ENCODE peak calls at places on chromosomes 6 and 20, in nine cellular contexts. P, C, Q, M, J, B, U, E and G are unnamed samples.

GRCh38 chr6:138278326-138278725 is 60.0 kb upstream of the PBOV1 start:
- DNase-seq in U (peak), C (peak), P (no peak), B (no peak), J (no peak), E (peak), Q (no peak), M (peak), G (no peak)

GRCh38 chr20:34547844-34548613 is 10.5 kb upstream of the MAP1LC3A start:
- DNase-seq in C (no peak), M (no peak), U (no peak), P (no peak), E (no peak), B (no peak), J (no peak), Q (no peak), G (no peak)

GRCh38 chr6:47188588-47189021 is 121.1 kb downstream of the TNFRSF21 start:
- DNase-seq in E (no peak), P (no peak), U (no peak), M (peak), Q (peak), B (no peak), J (no peak), C (peak), G (peak)

GRCh38 chr6:99219788-99220187 is 129.7 kb downstream of the FAXC start:
- DNase-seq in M (no peak), U (peak), B (no peak), C (no peak), E (peak), J (no peak), P (no peak), Q (no peak), G (no peak)

GRCh38 chr6:112879920-112880413 is 532.8 kb downstream of the RFPL4B start:
- DNase-seq in M (peak), P (peak), U (peak), Q (peak), B (peak), E (peak), C (no peak), J (no peak), G (peak)

GRCh38 chr6:137271245-137272183 is 52.3 kb upstream of the IFNGR1 start:
- DNase-seq in M (peak), C (peak), E (peak), U (no peak), Q (no peak), B (no peak), P (no peak), J (no peak), G (peak)

GRCh38 chr6:3960754-3961361 is 111.7 kb downstream of the FAM50B start:
- DNase-seq in Q (no peak), J (no peak), C (peak), B (no peak), M (peak), U (no peak), E (no peak), P (no peak), G (no peak)

GRCh38 chr6:130453230-130453629 is 87.4 kb downstream of the TMEM200A start:
- DNase-seq in M (peak), U (no peak), B (no peak), C (peak), Q (no peak), P (no peak), E (peak), J (no peak), G (peak)

GRCh38 chr6:35070111-35070510 is 71.0 kb downstream of the TCP11 start:
- DNase-seq in C (no peak), J (no peak), E (no peak), U (no peak), B (no peak), P (no peak), Q (no peak), M (no peak), G (no peak)

GRCh38 chr20:61874421-61875068 is 191.1 kb downstream of the TAF4 start:
- DNase-seq in P (no peak), J (no peak), U (peak), M (peak), E (no peak), B (no peak), Q (no peak), C (peak), G (no peak)

GRCh38 chr6:131023834-131024504 is 39.1 kb downstream of the EPB41L2 start:
- DNase-seq in Q (no peak), E (no peak), C (peak), J (no peak), M (peak), B (no peak), U (no peak), P (no peak), G (peak)

GRCh38 chr6:107361568-107362270 is 97.6 kb downstream of the PDSS2 start:
- DNase-seq in B (no peak), C (peak), U (no peak), E (no peak), J (peak), M (peak), Q (no peak), P (no peak), G (peak)

GRCh38 chr20:63483834-63484233 is 11.4 kb upstream of the KCNQ2 start:
- DNase-seq in B (no peak), P (no peak), M (no peak), E (no peak), C (no peak), Q (no peak), J (no peak), U (no peak), G (no peak)

GRCh38 chr6:53048431-53049195 is 16.6 kb upstream of the FBXO9 start:
- DNase-seq in E (peak), Q (no peak), J (peak), B (no peak), P (no peak), M (peak), C (peak), U (no peak), G (peak)

GRCh38 chr6:22605736-22606135 is 36.4 kb downstream of the HDGFL1 start:
- DNase-seq in J (no peak), U (no peak), Q (no peak), C (peak), B (no peak), P (no peak), E (no peak), M (no peak), G (no peak)

GRCh38 chr6:71619836-71620235 is 266.5 kb upstream of the RIMS1 start:
- DNase-seq in Q (no peak), E (no peak), M (no peak), P (no peak), J (no peak), B (no peak), U (no peak), C (no peak), G (peak)

GRCh38 chr6:69494595-69494994 is 302.2 kb downstream of the LMBRD1 start:
- DNase-seq in P (no peak), B (no peak), M (no peak), Q (no peak), C (no peak), U (no peak), E (no peak), J (no peak), G (no peak)

GRCh38 chr6:169345198-169345597 is 91.6 kb upstream of the THBS2 start:
- DNase-seq in M (no peak), C (no peak), Q (no peak), E (no peak), B (no peak), P (no peak), J (no peak), U (no peak), G (no peak)

GRCh38 chr6:3559561-3559960 is 102.7 kb upstream of the SLC22A23 start:
- DNase-seq in J (no peak), Q (no peak), E (no peak), C (no peak), P (no peak), U (no peak), B (no peak), M (no peak), G (no peak)

GRCh38 chr6:133254552-133255228 is 13.5 kb downstream of the EYA4 start:
- DNase-seq in B (no peak), Q (no peak), U (no peak), E (no peak), M (peak), C (peak), J (no peak), P (no peak), G (no peak)

GRCh38 chr6:104771258-104771832 is 88.4 kb downstream of the HACE1 start:
- DNase-seq in U (no peak), E (peak), M (peak), B (no peak), P (no peak), J (no peak), Q (no peak), C (peak), G (peak)

GRCh38 chr6:97669191-97669651 is 386.2 kb upstream of the MMS22L start:
- DNase-seq in M (peak), C (peak), U (peak), E (peak), B (peak), J (no peak), P (no peak), Q (no peak), G (peak)

GRCh38 chr6:159097256-159097655 is 52.5 kb upstream of the TAGAP start:
- DNase-seq in M (no peak), P (no peak), C (no peak), E (no peak), B (no peak), J (no peak), U (no peak), Q (no peak), G (no peak)

GRCh38 chr6:23339268-23339667 is 769.9 kb downstream of the HDGFL1 start:
- DNase-seq in E (no peak), Q (no peak), J (no peak), M (no peak), U (no peak), B (no peak), C (no peak), P (no peak), G (no peak)

GRCh38 chr6:44039191-44039719 is 88.0 kb downstream of the MRPL14 start:
- DNase-seq in P (peak), B (peak), U (no peak), C (no peak), Q (no peak), M (no peak), J (no peak), E (no peak), G (no peak)

GRCh38 chr6:126631343-126631742 is 291.4 kb downstream of the CENPW start:
- DNase-seq in Q (no peak), P (no peak), B (no peak), J (no peak), M (no peak), E (no peak), C (no peak), U (no peak), G (no peak)

GRCh38 chr20:43800186-43800585 is 73.4 kb upstream of the GTSF1L start:
- DNase-seq in E (no peak), M (no peak), P (no peak), J (no peak), U (no peak), C (no peak), B (no peak), Q (no peak), G (no peak)

GRCh38 chr6:158068156-158068892 is 86.7 kb downstream of the SYNJ2 start:
- DNase-seq in Q (no peak), E (no peak), U (no peak), P (no peak), B (no peak), J (no peak), C (no peak), M (no peak), G (no peak)

DNA sequence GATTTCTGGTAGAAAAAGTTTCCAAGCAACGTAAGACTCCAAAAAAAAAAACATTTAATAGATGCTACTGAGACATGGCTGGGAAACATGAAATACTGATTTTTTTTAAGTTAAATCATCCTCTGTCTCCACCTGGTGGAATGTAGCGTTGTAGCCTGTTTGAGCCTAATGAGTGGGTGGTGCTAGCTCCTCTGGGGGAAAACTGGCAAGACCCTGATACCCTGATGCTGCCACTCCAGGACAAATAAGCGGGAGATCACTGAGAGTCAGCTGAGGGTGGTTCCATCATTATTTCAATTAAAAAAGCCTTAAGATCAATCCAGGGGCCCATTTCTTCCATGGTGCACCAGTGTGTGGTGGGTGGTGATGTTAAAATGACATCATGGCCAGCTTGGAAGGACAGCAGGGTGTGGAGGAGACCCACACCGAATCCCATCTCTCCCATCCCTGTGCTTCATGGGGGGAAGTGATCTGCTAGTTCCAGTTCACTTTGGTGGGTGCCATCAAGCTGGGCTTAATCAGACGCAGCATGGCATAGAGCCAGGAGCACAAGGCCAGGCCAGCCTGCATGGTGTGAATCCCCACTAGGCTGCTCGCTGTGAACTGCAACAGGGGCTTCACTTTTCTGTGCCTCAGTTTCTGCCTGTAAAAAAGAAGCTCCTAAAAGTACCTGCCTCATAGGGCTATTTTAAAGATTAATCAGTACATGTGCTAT is 12.8 kb upstream of the MRPS10 start:
- DNase-seq in C (peak), J (no peak), M (no peak), P (no peak), U (no peak), E (no peak), B (no peak), Q (no peak), G (no peak)
- TF ChIP-seq CTCF in C (peak), J (peak), M (peak), P (no peak), U (peak), E (peak), B (no peak), Q (no peak), G (peak)

GRCh38 chr20:53736757-53737403 is 143.2 kb upstream of the ZNF217 start:
- DNase-seq in J (no peak), P (no peak), M (peak), Q (no peak), E (peak), C (peak), B (no peak), U (no peak), G (no peak)
- H3K4me3 ChIP-seq in J (no peak), P (no peak), M (no peak), Q (no peak), E (peak), C (no peak), B (no peak), U (no peak), G (no peak)

GRCh38 chr20:33532753-33533459 is 43.0 kb downstream of the CBFA2T2 start:
- DNase-seq in P (no peak), B (no peak), E (no peak), J (no peak), M (no peak), Q (no peak), U (no peak), C (peak), G (no peak)
- TF ChIP-seq CTCF in P (no peak), B (no peak), E (no peak), J (no peak), M (no peak), Q (no peak), U (no peak), C (no peak), G (no peak)

GRCh38 chr6:33716379-33716778 is 4.9 kb upstream of the UQCC2 start:
- DNase-seq in M (no peak), U (no peak), E (no peak), C (no peak), P (no peak), Q (no peak), J (no peak), B (peak), G (no peak)

GRCh38 chr6:33717857-33718552 is 6.5 kb upstream of the UQCC2 start:
- DNase-seq in M (no peak), P (peak), J (no peak), U (no peak), E (no peak), B (peak), Q (no peak), C (no peak), G (no peak)

GRCh38 chr6:33718713-33719112 is 7.2 kb upstream of the UQCC2 start:
- DNase-seq in M (no peak), C (no peak), E (peak), P (no peak), B (peak), U (no peak), J (no peak), Q (no peak), G (no peak)

GRCh38 chr6:33719326-33719987 is 8.0 kb upstream of the UQCC2 start:
- DNase-seq in C (no peak), E (no peak), U (no peak), M (no peak), B (peak), Q (no peak), J (no peak), P (no peak), G (no peak)

GRCh38 chr6:33716890-33717632 is 5.6 kb upstream of the UQCC2 start:
- DNase-seq in B (peak), M (no peak), U (no peak), Q (no peak), E (no peak), C (no peak), J (no peak), P (no peak), G (no peak)
- H3K4me3 ChIP-seq in B (no peak), M (no peak), U (no peak), Q (no peak), E (no peak), C (no peak), J (no peak), P (no peak), G (no peak)

GRCh38 chr20:38550274-38550673 is 30.7 kb upstream of the ADIG start:
- DNase-seq in M (no peak), B (no peak), P (no peak), E (peak), Q (no peak), J (no peak), C (no peak), U (no peak), G (no peak)
- TF ChIP-seq CTCF in M (peak), B (no peak), P (no peak), E (peak), Q (no peak), J (no peak), C (no peak), U (peak), G (peak)

GRCh38 chr20:19956976-19957375 is 60.2 kb upstream of the NAA20 start:
- DNase-seq in B (no peak), Q (no peak), U (no peak), J (no peak), M (no peak), P (no peak), C (no peak), E (no peak), G (no peak)

GRCh38 chr20:19952392-19952791 is 64.8 kb upstream of the NAA20 start:
- DNase-seq in M (no peak), P (no peak), U (no peak), C (no peak), J (no peak), E (peak), Q (no peak), B (no peak), G (no peak)

GRCh38 chr20:19950042-19950441 is 67.1 kb upstream of the NAA20 start:
- DNase-seq in P (no peak), U (no peak), Q (no peak), M (no peak), E (no peak), J (no peak), C (no peak), B (no peak), G (no peak)

GRCh38 chr20:19949195-19949867 is 67.8 kb upstream of the NAA20 start:
- DNase-seq in B (no peak), Q (no peak), J (no peak), U (no peak), M (no peak), E (no peak), C (no peak), P (peak), G (no peak)

DNA sequence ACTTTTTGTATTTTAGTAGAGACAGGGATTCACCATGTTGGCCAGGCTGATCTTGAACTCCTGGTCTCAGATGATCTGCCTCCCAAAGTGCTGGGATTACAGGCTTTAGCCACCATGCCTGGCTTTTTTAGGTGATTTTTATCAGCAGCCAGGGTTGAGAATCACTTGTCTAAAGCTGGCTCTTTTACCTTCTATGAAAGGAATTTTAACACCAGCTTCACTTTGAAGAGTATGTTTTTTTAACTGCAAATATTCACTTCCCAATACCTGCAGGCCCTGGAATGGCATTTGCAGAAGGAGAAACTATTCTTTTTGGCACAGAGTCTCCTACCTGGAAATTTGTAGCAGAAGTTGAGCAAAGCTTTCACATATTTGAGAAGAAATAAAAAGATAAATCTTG is 63.6 kb upstream of the NAA20 start:
- DNase-seq in J (no peak), C (no peak), B (no peak), P (no peak), Q (no peak), U (no peak), E (no peak), M (no peak), G (no peak)
- H3K4me3 ChIP-seq in J (no peak), C (no peak), B (no peak), P (no peak), Q (no peak), U (no peak), E (no peak), M (no peak), G (no peak)

GRCh38 chr6:29813809-29814208 is 13.8 kb upstream of the HLA-G start:
- DNase-seq in Q (no peak), M (no peak), J (no peak), P (no peak), C (peak), U (peak), B (no peak), E (peak), G (no peak)
- TF ChIP-seq CTCF in Q (no peak), M (no peak), J (no peak), P (no peak), C (no peak), U (no peak), B (no peak), E (no peak), G (no peak)

GRCh38 chr6:84910881-84911607 is 146.6 kb upstream of the TBX18 start:
- DNase-seq in J (no peak), M (no peak), P (no peak), B (no peak), C (no peak), E (no peak), U (no peak), Q (no peak), G (no peak)
- H3K4me3 ChIP-seq in J (no peak), M (no peak), P (no peak), B (no peak), C (no peak), E (no peak), U (no peak), Q (no peak), G (no peak)